ENCODE peak calls at places on chromosomes 12 and 14, in six cellular contexts. One of them, this sample, is unnamed.

GRCh38 chr12:71438670-71439361 is 782 bp upstream of the LGR5 start:
- DNase-seq in heart left ventricle: no peak
- DNase-seq in PC-3: peak
- DNase-seq in stomach: no peak
- DNase-seq in HFF-Myc: no peak
- DNase-seq in left ventricle myocardium inferior: no peak
- DNase-seq in this sample: no peak

GRCh38 chr12:66594688-66595087 is 84.2 kb downstream of the GRIP1 start:
- DNase-seq in heart left ventricle: no peak
- DNase-seq in PC-3: peak
- DNase-seq in stomach: no peak
- DNase-seq in HFF-Myc: no peak
- DNase-seq in left ventricle myocardium inferior: no peak
- DNase-seq in this sample: peak

GRCh38 chr14:92004062-92004461 is 35.8 kb downstream of the TRIP11 start:
- DNase-seq in heart left ventricle: no peak
- DNase-seq in PC-3: peak
- DNase-seq in stomach: no peak
- DNase-seq in HFF-Myc: no peak
- DNase-seq in left ventricle myocardium inferior: no peak
- DNase-seq in this sample: no peak

GRCh38 chr14:95314609-95315008 is 5.1 kb downstream of the CLMN start:
- DNase-seq in heart left ventricle: no peak
- DNase-seq in PC-3: peak
- DNase-seq in stomach: peak
- DNase-seq in HFF-Myc: no peak
- DNase-seq in left ventricle myocardium inferior: no peak
- DNase-seq in this sample: peak

GRCh38 chr12:121628037-121628436 is 1.7 kb downstream of the ORAI1 start:
- DNase-seq in heart left ventricle: no peak
- DNase-seq in PC-3: peak
- DNase-seq in stomach: peak
- DNase-seq in HFF-Myc: no peak
- DNase-seq in left ventricle myocardium inferior: no peak
- DNase-seq in this sample: no peak

GRCh38 chr12:124177276-124177950 is 117.5 kb upstream of the RFLNA start:
- DNase-seq in heart left ventricle: no peak
- DNase-seq in PC-3: no peak
- DNase-seq in stomach: no peak
- DNase-seq in HFF-Myc: no peak
- DNase-seq in left ventricle myocardium inferior: no peak
- DNase-seq in this sample: no peak

GRCh38 chr12:68106660-68107059 is 52.9 kb downstream of the IFNG start:
- DNase-seq in heart left ventricle: no peak
- DNase-seq in PC-3: no peak
- DNase-seq in stomach: no peak
- DNase-seq in HFF-Myc: no peak
- DNase-seq in left ventricle myocardium inferior: no peak
- DNase-seq in this sample: no peak

GRCh38 chr12:48970702-48971334 is 717 bp downstream of the WNT10B start:
- DNase-seq in heart left ventricle: no peak
- DNase-seq in PC-3: no peak
- DNase-seq in stomach: no peak
- DNase-seq in HFF-Myc: no peak
- DNase-seq in left ventricle myocardium inferior: no peak
- DNase-seq in this sample: no peak

GRCh38 chr12:5967645-5968415 is 22.8 kb upstream of the ANO2 start:
- DNase-seq in heart left ventricle: no peak
- DNase-seq in PC-3: no peak
- DNase-seq in stomach: no peak
- DNase-seq in HFF-Myc: no peak
- DNase-seq in left ventricle myocardium inferior: no peak
- DNase-seq in this sample: no peak

GRCh38 chr12:122471324-122472226 is 29.2 kb downstream of the ZCCHC8 start:
- DNase-seq in heart left ventricle: no peak
- DNase-seq in PC-3: peak
- DNase-seq in stomach: peak
- DNase-seq in HFF-Myc: peak
- DNase-seq in left ventricle myocardium inferior: no peak
- DNase-seq in this sample: peak

GRCh38 chr12:23889069-23889440 is 60.4 kb downstream of the SOX5 start:
- DNase-seq in heart left ventricle: no peak
- DNase-seq in PC-3: no peak
- DNase-seq in stomach: no peak
- DNase-seq in HFF-Myc: no peak
- DNase-seq in left ventricle myocardium inferior: no peak
- DNase-seq in this sample: no peak

GRCh38 chr12:95006206-95006605 is 2.7 kb upstream of the NDUFA12 start:
- DNase-seq in heart left ventricle: no peak
- DNase-seq in PC-3: no peak
- DNase-seq in stomach: no peak
- DNase-seq in HFF-Myc: no peak
- DNase-seq in left ventricle myocardium inferior: no peak
- DNase-seq in this sample: no peak

GRCh38 chr14:74611672-74612345 is at the start of gene LTBP2:
- DNase-seq in heart left ventricle: no peak
- DNase-seq in PC-3: peak
- DNase-seq in stomach: no peak
- DNase-seq in HFF-Myc: no peak
- DNase-seq in left ventricle myocardium inferior: no peak
- DNase-seq in this sample: no peak

GRCh38 chr12:42298887-42299286 is 27.0 kb downstream of the ZCRB1 start:
- DNase-seq in heart left ventricle: no peak
- DNase-seq in PC-3: no peak
- DNase-seq in stomach: no peak
- DNase-seq in HFF-Myc: no peak
- DNase-seq in left ventricle myocardium inferior: no peak
- DNase-seq in this sample: no peak
- H3K4me3 ChIP-seq in heart left ventricle: no peak
- H3K4me3 ChIP-seq in PC-3: no peak
- H3K4me3 ChIP-seq in stomach: no peak
- H3K4me3 ChIP-seq in HFF-Myc: no peak
- H3K4me3 ChIP-seq in left ventricle myocardium inferior: no peak
- H3K4me3 ChIP-seq in this sample: no peak

DNA sequence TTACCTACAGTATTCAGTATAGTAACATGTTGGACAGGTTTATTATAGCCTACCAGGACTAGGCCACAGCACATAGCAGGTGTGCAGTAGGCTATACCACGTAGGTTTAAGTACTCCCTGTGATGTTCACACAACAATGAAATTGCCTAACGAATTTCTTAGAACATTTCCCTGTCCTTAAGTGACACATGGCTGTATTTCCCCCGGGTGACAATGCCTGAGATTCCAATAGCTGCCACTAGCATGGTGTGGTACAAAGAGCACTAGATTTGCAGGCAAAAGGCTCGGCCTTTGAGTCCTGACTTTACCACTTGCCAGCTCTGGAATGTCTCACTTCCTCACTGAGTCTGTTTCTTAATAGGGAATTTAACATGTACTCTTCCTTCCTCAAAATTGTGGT is 19.7 kb downstream of the PTPN21 start:
- DNase-seq in heart left ventricle: no peak
- DNase-seq in PC-3: no peak
- DNase-seq in stomach: no peak
- DNase-seq in HFF-Myc: no peak
- DNase-seq in left ventricle myocardium inferior: no peak
- DNase-seq in this sample: no peak
- TF ChIP-seq CTCF in heart left ventricle: no peak
- TF ChIP-seq CTCF in PC-3: no peak
- TF ChIP-seq CTCF in stomach: no peak
- TF ChIP-seq CTCF in HFF-Myc: no peak
- TF ChIP-seq CTCF in left ventricle myocardium inferior: peak
- TF ChIP-seq CTCF in this sample: peak

DNA sequence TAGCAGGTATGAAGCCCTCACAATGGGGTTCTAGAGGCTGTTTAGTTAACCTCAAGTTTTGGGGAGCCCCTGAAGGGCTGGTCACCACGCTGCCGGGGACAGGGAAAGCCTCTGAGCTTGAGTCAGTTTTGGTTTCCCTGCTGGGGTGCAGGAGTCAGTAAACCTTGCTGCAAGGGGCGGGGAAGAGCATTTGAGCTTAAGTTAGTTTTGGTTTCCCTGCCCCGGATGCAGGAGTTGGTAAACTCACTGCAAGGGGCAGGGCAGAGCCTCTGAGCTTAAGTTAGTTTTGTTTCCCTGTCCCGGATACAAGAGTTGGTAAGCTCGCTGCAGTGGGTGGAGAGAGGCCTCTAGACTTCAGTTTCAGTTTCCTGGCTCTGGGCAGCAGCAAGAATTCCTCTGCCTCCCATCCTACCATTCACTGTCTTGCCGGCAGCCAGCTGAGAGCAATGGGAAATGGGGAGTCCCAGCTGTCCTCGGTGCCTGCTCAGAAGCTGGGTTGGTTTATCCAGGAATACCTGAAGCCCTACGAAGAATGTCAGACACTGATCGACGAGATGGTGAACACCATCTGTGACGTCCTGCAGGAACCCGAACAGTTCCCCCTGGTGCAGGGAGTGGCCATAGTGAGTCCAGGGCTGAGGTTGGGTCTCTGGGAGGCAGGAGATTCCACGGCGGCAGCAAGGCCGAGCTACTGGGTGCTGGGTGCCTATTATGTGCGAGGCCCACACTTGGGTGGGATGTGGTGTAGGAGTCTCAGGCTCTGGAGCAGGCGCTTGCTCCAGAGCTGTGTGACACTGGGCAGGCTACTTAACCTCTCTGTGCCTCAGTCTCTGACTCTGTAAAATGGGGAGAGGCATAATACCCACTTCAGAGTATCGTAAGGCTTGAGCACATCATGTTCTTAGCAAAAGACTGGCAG is at the start of gene OAS2:
- DNase-seq in heart left ventricle: peak
- DNase-seq in PC-3: peak
- DNase-seq in stomach: peak
- DNase-seq in HFF-Myc: peak
- DNase-seq in left ventricle myocardium inferior: peak
- DNase-seq in this sample: no peak
- H3K4me3 ChIP-seq in heart left ventricle: peak
- H3K4me3 ChIP-seq in PC-3: peak
- H3K4me3 ChIP-seq in stomach: peak
- H3K4me3 ChIP-seq in HFF-Myc: peak
- H3K4me3 ChIP-seq in left ventricle myocardium inferior: peak
- H3K4me3 ChIP-seq in this sample: no peak

GRCh38 chr14:99441157-99441870 is 39.3 kb downstream of the SETD3 start:
- DNase-seq in heart left ventricle: no peak
- DNase-seq in PC-3: peak
- DNase-seq in stomach: no peak
- DNase-seq in HFF-Myc: no peak
- DNase-seq in left ventricle myocardium inferior: no peak
- DNase-seq in this sample: no peak
- TF ChIP-seq CTCF in heart left ventricle: no peak
- TF ChIP-seq CTCF in PC-3: peak
- TF ChIP-seq CTCF in stomach: no peak
- TF ChIP-seq CTCF in HFF-Myc: no peak
- TF ChIP-seq CTCF in left ventricle myocardium inferior: no peak
- TF ChIP-seq CTCF in this sample: peak

GRCh38 chr14:68970096-68970612 is 8.9 kb downstream of the ACTN1 start:
- DNase-seq in heart left ventricle: no peak
- DNase-seq in PC-3: no peak
- DNase-seq in stomach: no peak
- DNase-seq in HFF-Myc: no peak
- DNase-seq in left ventricle myocardium inferior: no peak
- DNase-seq in this sample: no peak
- H3K4me3 ChIP-seq in heart left ventricle: no peak
- H3K4me3 ChIP-seq in PC-3: no peak
- H3K4me3 ChIP-seq in stomach: no peak
- H3K4me3 ChIP-seq in HFF-Myc: no peak
- H3K4me3 ChIP-seq in left ventricle myocardium inferior: no peak
- H3K4me3 ChIP-seq in this sample: no peak

DNA sequence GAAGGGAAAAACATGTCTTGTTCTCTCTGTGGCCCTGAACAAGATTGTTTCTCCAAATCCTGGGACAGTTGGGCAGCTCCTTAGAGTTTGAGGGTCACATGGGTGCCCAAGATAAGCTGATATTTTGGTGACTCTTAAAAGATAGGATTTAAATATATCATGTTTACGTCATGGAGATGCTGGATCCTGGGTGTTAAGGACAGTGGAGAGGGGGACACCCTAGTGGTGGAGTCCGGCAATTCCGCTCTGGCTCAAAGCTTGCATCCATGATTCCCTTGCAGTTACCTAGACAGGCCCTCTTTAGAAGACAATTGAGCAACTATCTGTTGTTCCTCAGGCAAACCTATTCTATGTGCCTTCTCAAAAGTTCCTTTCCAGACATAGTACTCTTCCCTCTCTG is 101.8 kb downstream of the CMKLR1 start:
- DNase-seq in heart left ventricle: no peak
- DNase-seq in PC-3: peak
- DNase-seq in stomach: no peak
- DNase-seq in HFF-Myc: no peak
- DNase-seq in left ventricle myocardium inferior: no peak
- DNase-seq in this sample: no peak
- TF ChIP-seq CTCF in heart left ventricle: no peak
- TF ChIP-seq CTCF in PC-3: peak
- TF ChIP-seq CTCF in stomach: no peak
- TF ChIP-seq CTCF in HFF-Myc: peak
- TF ChIP-seq CTCF in left ventricle myocardium inferior: no peak
- TF ChIP-seq CTCF in this sample: peak

DNA sequence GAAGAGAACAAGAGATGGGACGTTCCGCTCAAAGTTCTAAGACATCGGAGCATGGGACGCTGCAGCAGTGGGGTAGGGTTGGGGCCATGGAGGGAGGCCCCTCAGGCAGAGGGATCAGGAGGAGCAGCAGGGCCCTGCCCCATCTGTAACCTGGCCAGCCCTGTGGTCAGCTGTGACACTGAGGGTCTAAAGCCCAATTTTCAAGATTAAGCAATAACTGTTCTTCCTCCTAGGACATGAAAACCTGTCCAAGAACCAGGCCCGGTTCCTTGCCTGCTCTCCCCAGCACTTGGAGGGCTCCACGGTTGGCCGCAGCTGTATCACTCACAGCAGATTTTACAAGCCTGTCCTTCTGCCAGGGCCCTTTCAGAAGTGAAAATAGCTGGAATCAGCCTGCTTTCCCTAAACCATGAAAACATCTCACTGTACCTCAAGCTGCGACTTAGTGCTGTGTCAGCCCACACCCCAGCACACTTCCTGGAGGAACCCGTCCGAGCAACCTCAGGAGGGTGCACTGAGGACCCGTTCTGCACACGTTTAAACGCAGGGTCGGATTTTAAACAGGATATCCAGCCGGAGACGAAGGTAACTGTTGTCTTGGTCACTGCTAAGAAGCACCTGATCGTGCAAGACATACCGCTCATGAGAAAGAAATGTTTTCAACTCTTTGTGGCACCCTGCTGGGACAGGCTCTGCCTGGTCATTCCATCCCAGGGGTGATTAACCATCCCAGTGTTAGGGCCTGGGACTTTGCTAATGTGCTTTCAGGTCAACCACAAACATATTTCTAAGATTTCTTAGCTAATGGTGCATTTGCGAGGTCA is 201.9 kb upstream of the DIO3 start:
- DNase-seq in heart left ventricle: no peak
- DNase-seq in PC-3: no peak
- DNase-seq in stomach: no peak
- DNase-seq in HFF-Myc: no peak
- DNase-seq in left ventricle myocardium inferior: peak
- DNase-seq in this sample: no peak
- H3K4me3 ChIP-seq in heart left ventricle: no peak
- H3K4me3 ChIP-seq in PC-3: no peak
- H3K4me3 ChIP-seq in stomach: no peak
- H3K4me3 ChIP-seq in HFF-Myc: no peak
- H3K4me3 ChIP-seq in left ventricle myocardium inferior: no peak
- H3K4me3 ChIP-seq in this sample: no peak

GRCh38 chr12:82383930-82384513 is 25.7 kb downstream of the METTL25 start:
- DNase-seq in heart left ventricle: no peak
- DNase-seq in PC-3: peak
- DNase-seq in stomach: no peak
- DNase-seq in HFF-Myc: peak
- DNase-seq in left ventricle myocardium inferior: no peak
- DNase-seq in this sample: peak
- TF ChIP-seq CTCF in heart left ventricle: peak
- TF ChIP-seq CTCF in PC-3: peak
- TF ChIP-seq CTCF in stomach: peak
- TF ChIP-seq CTCF in HFF-Myc: peak
- TF ChIP-seq CTCF in left ventricle myocardium inferior: peak
- TF ChIP-seq CTCF in this sample: peak